ENCODE peak calls at places on chromosomes 5 and 9, in six cellular contexts. One of them, this sample, is unnamed.

GRCh38 chr5:71830626-71831539 is 111.8 kb downstream of the CARTPT start:
- DNase-seq in effector CD4-positive, alpha-beta T cell: no peak
- DNase-seq in dorsolateral prefrontal cortex: peak
- DNase-seq in stimulated activated CD8-positive, alpha-beta memory T cell treated with anti-CD3 and anti-CD28 coated beads, Interleukin-7, amount 100 ng/mL, for 4 hours: no peak
- DNase-seq in cardiac fibroblast: peak
- DNase-seq in EL: peak
- DNase-seq in this sample: peak

GRCh38 chr9:117073539-117074336 is 341.1 kb downstream of the ASTN2 start:
- DNase-seq in dorsolateral prefrontal cortex: peak
- DNase-seq in cardiac fibroblast: peak
- DNase-seq in stimulated activated CD8-positive, alpha-beta memory T cell treated with anti-CD3 and anti-CD28 coated beads, Interleukin-7, amount 100 ng/mL, for 4 hours: no peak
- DNase-seq in EL: peak
- DNase-seq in effector CD4-positive, alpha-beta T cell: no peak
- DNase-seq in this sample: peak

GRCh38 chr5:77129386-77129785 is 42.3 kb upstream of the ZBED3 start:
- DNase-seq in effector CD4-positive, alpha-beta T cell: no peak
- DNase-seq in dorsolateral prefrontal cortex: peak
- DNase-seq in EL: peak
- DNase-seq in stimulated activated CD8-positive, alpha-beta memory T cell treated with anti-CD3 and anti-CD28 coated beads, Interleukin-7, amount 100 ng/mL, for 4 hours: no peak
- DNase-seq in cardiac fibroblast: peak
- DNase-seq in this sample: peak

GRCh38 chr9:138038244-138038671 is 160.7 kb downstream of the CACNA1B start:
- DNase-seq in stimulated activated CD8-positive, alpha-beta memory T cell treated with anti-CD3 and anti-CD28 coated beads, Interleukin-7, amount 100 ng/mL, for 4 hours: no peak
- DNase-seq in EL: no peak
- DNase-seq in dorsolateral prefrontal cortex: peak
- DNase-seq in cardiac fibroblast: no peak
- DNase-seq in effector CD4-positive, alpha-beta T cell: no peak
- DNase-seq in this sample: no peak

GRCh38 chr5:132458651-132459030 is 31.9 kb downstream of the IRF1 start:
- DNase-seq in dorsolateral prefrontal cortex: no peak
- DNase-seq in effector CD4-positive, alpha-beta T cell: no peak
- DNase-seq in EL: peak
- DNase-seq in stimulated activated CD8-positive, alpha-beta memory T cell treated with anti-CD3 and anti-CD28 coated beads, Interleukin-7, amount 100 ng/mL, for 4 hours: no peak
- DNase-seq in cardiac fibroblast: peak
- DNase-seq in this sample: peak

GRCh38 chr5:60794691-60795090 is 49.4 kb downstream of the ELOVL7 start:
- DNase-seq in cardiac fibroblast: no peak
- DNase-seq in stimulated activated CD8-positive, alpha-beta memory T cell treated with anti-CD3 and anti-CD28 coated beads, Interleukin-7, amount 100 ng/mL, for 4 hours: no peak
- DNase-seq in EL: no peak
- DNase-seq in dorsolateral prefrontal cortex: no peak
- DNase-seq in effector CD4-positive, alpha-beta T cell: no peak
- DNase-seq in this sample: peak

GRCh38 chr9:104209387-104209786 is 115.3 kb downstream of the SMC2 start:
- DNase-seq in EL: no peak
- DNase-seq in stimulated activated CD8-positive, alpha-beta memory T cell treated with anti-CD3 and anti-CD28 coated beads, Interleukin-7, amount 100 ng/mL, for 4 hours: no peak
- DNase-seq in effector CD4-positive, alpha-beta T cell: no peak
- DNase-seq in cardiac fibroblast: no peak
- DNase-seq in dorsolateral prefrontal cortex: no peak
- DNase-seq in this sample: no peak

GRCh38 chr9:76338418-76338817 is 55.8 kb downstream of the RFK start:
- DNase-seq in EL: no peak
- DNase-seq in cardiac fibroblast: no peak
- DNase-seq in dorsolateral prefrontal cortex: no peak
- DNase-seq in stimulated activated CD8-positive, alpha-beta memory T cell treated with anti-CD3 and anti-CD28 coated beads, Interleukin-7, amount 100 ng/mL, for 4 hours: no peak
- DNase-seq in effector CD4-positive, alpha-beta T cell: no peak
- DNase-seq in this sample: no peak

GRCh38 chr5:154044099-154044498 is 5.3 kb downstream of the MFAP3 start:
- DNase-seq in cardiac fibroblast: no peak
- DNase-seq in dorsolateral prefrontal cortex: no peak
- DNase-seq in effector CD4-positive, alpha-beta T cell: no peak
- DNase-seq in stimulated activated CD8-positive, alpha-beta memory T cell treated with anti-CD3 and anti-CD28 coated beads, Interleukin-7, amount 100 ng/mL, for 4 hours: no peak
- DNase-seq in EL: no peak
- DNase-seq in this sample: no peak

GRCh38 chr5:168209561-168209960 is 81.9 kb upstream of the WWC1 start:
- DNase-seq in cardiac fibroblast: no peak
- DNase-seq in stimulated activated CD8-positive, alpha-beta memory T cell treated with anti-CD3 and anti-CD28 coated beads, Interleukin-7, amount 100 ng/mL, for 4 hours: no peak
- DNase-seq in EL: no peak
- DNase-seq in dorsolateral prefrontal cortex: no peak
- DNase-seq in effector CD4-positive, alpha-beta T cell: no peak
- DNase-seq in this sample: no peak